ENCODE peak calls at places on chromosomes 5 and 9, in five cellular contexts. U is endothelial cell of umbilical vein; B is CD4-positive, alpha-beta T cell; G is A549; L is adrenal gland. N is an unnamed sample.

GRCh38 chr5:115267617-115268016 is 4.9 kb upstream of the PGGT1B start:
- DNase-seq in B (no peak), L (no peak), U (no peak), G (no peak), N (no peak)

GRCh38 chr5:150636391-150637244 is 3.8 kb upstream of the SYNPO start:
- DNase-seq in B (no peak), U (peak; percentile 84), L (peak; percentile 90), G (peak; percentile 70), N (no peak)

GRCh38 chr5:174919351-174919750 is 195.0 kb downstream of the MSX2 start:
- DNase-seq in U (no peak), B (no peak), L (no peak), G (no peak), N (no peak)

GRCh38 chr9:96064838-96065481 is 189.5 kb downstream of the ERCC6L2 start:
- DNase-seq in G (no peak), U (peak; percentile 23), B (no peak), L (no peak), N (no peak)

GRCh38 chr9:113708821-113709713 is 167.0 kb upstream of the ZNF618 start:
- DNase-seq in L (no peak), G (no peak), B (no peak), U (no peak), N (no peak)

GRCh38 chr5:158272409-158272808 is 413.5 kb upstream of the CLINT1 start:
- DNase-seq in L (no peak), B (no peak), G (no peak), U (no peak), N (no peak)

GRCh38 chr5:57042524-57042931 is 90.6 kb upstream of the MIER3 start:
- DNase-seq in L (no peak), G (no peak), B (no peak), U (no peak), N (no peak)

GRCh38 chr9:127942152-127943010 is 4.7 kb upstream of the DPM2 start:
- DNase-seq in G (peak; percentile 76), B (no peak), U (peak; percentile 58), L (no peak), N (peak; percentile 69)

GRCh38 chr5:153661897-153662296 is 171.4 kb downstream of the GRIA1 start:
- DNase-seq in B (no peak), L (no peak), U (no peak), G (no peak), N (no peak)

GRCh38 chr5:161850491-161850890 is 2.6 kb downstream of the GABRA1 start:
- DNase-seq in U (no peak), L (no peak), B (no peak), G (no peak), N (no peak)

GRCh38 chr9:15374310-15374709 is 48.4 kb upstream of the SNAPC3 start:
- DNase-seq in G (no peak), L (no peak), U (no peak), B (no peak), N (no peak)

GRCh38 chr5:151448038-151448985 is 909 bp downstream of the SLC36A1 start:
- DNase-seq in B (peak; percentile 8), U (peak; percentile 44), L (no peak), G (peak; percentile 13), N (no peak)

GRCh38 chr5:164972973-164973372 is 1467.6 kb downstream of the MAT2B start:
- DNase-seq in G (no peak), U (no peak), L (no peak), B (no peak), N (no peak)

GRCh38 chr9:89528131-89528530 is 30.2 kb upstream of the SEMA4D start:
- DNase-seq in U (no peak), L (no peak), B (no peak), G (no peak), N (no peak)

GRCh38 chr9:10000669-10001068 is 612.1 kb downstream of the PTPRD start:
- DNase-seq in L (no peak), B (no peak), U (no peak), G (no peak), N (no peak)

GRCh38 chr5:149011731-149012130 is 51.1 kb downstream of the SH3TC2 start:
- DNase-seq in L (no peak), G (no peak), B (no peak), U (no peak), N (no peak)

DNA sequence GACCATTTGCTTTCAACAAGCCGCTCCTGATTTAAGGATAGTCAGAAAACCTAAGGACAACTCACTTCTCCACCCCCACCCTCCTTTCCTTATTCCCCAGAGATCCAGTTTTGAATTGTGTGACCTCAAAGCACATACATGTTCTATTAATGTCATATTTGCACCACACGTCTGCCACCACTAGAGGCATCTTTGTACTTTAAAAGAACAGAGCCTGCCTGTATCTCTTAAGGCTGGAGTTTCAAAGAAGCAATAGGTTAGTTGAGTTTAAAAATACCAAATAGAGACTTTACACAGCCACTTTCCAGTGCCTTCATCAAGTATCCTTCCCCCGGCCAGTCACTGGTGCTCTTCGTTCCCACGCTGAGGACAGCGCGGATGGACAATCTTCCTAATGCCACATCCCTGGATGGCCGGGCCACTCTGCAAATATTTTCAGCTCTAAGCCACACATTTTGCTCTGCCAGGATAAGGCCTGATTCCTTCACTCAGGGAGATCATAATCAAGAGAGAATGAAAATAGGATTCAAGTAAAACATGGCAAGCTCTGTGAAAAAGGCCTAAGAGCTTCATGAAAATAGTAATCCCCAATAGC is 146.3 kb downstream of the SNCAIP start:
- DNase-seq in L (no peak), B (no peak), G (peak; percentile 30), U (peak; percentile 9), N (no peak)
- TF ChIP-seq CTCF in L (peak; percentile 27), B (no peak), G (peak; percentile 38), U (peak; percentile 21), N (peak; percentile 33)

GRCh38 chr9:131856105-131856504 is 116.2 kb upstream of the RAPGEF1 start:
- DNase-seq in G (peak; percentile 45), L (no peak), U (no peak), B (no peak), N (no peak)
- TF ChIP-seq CTCF in G (peak; percentile 12), L (no peak), U (peak; percentile 20), B (no peak), N (no peak)

DNA sequence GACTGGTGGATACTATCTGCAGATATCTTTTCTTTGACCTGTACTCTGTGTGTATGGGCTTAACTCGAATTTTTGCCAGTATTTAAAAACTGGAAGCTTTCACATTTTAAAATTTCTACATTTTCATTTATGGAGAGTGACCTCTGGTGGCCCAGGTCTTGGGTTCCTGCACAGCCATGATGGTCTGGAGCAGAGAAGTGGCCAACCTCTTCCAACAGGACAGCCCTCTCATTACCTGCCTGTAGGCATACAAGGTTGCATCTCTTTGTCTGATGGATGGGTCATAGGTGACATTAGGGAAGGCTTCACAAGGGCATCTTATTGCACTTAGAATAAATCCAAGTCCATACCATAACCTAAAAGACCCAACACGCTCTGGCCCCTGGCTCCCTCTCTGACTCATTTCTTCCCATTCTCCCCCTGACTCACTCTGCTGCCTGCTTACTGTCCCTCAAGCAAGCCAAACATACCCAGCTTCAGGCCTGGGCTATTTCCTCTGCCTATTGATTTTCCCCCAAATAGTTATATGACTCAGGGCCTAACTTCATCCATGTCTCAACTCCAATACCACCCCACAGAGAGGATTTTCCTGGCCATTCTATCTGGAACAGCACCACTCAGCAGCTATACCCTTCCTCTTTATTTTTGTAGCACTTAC is 113.3 kb upstream of the SLC1A3 start:
- DNase-seq in L (no peak), B (no peak), U (peak; percentile 4), G (no peak), N (no peak)
- TF ChIP-seq CTCF in L (no peak), B (no peak), U (no peak), G (no peak), N (no peak)

DNA sequence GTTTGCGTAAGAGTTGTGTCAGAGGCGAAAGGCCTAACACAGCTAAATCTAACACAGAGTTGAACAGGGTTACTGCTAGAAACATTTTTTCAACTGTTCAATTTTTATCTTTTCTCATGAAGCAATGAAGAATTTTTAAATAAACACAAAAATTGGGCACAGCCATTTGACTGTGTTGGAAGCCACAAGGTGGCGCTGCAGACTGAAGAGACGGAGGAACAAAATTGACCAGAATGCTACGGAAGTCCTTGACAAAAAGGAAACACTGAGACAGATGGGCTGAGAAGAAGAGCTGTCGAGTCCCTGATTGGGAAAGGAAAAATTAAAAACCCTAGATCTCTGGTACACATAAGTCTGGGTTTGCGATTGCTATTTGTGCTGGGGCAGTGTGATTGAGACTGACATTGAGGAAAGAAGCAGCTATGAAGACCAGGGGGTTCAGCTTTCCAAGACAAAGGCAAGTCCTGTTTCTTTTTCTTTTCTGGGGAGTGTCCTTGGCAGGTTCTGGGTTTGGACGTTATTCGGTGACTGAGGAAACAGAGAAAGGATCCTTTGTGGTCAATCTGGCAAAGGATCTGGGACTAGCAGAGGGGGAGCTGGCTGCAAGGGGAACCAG is at the start of gene PCDHB9:
- DNase-seq in B (no peak), U (peak; percentile 3), G (peak; percentile 15), L (no peak), N (no peak)
- TF ChIP-seq CTCF in B (peak; percentile 21), U (peak; percentile 23), G (no peak), L (no peak), N (no peak)

DNA sequence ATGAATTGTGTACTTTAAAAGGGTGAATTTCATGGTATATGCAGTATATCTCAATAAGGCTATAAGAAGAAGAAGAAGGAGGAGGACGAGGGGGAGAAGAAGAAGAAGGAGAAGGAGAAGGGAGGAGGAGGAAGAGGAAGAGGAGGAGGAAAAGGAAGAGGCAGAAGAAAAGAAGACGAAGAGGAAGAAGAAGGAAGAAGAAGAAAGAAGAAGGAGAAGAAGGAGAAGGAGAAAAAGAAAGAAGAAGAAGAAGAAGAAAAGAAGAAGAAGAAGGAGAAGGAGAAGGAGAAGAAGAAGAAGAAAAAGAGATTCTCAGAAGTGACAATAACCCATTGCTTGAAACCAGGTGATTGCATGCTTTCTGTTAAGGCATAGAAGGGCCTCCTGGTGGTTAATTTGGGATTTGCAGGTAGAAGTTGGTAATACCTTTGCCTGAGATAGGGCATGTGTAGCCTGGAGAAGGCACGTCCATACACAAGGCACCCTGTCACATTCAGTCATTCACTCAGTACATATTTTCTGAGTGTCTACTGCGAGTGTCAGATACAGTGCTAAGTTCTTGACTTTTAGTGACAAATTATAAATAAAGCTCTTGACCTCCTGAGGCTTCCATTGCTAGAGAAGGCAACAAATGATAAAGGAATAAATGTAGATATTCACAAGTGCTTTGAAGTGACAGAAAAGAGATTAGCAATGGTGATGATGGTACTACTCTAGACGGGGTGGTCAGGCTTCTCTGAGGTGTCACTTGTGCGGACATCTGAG is 231.3 kb downstream of the NPR3 start:
- DNase-seq in G (peak; percentile 62), U (peak; percentile 26), B (no peak), L (no peak), N (no peak)
- TF ChIP-seq CTCF in G (peak; percentile 37), U (peak; percentile 40), B (no peak), L (peak; percentile 21), N (peak; percentile 53)

DNA sequence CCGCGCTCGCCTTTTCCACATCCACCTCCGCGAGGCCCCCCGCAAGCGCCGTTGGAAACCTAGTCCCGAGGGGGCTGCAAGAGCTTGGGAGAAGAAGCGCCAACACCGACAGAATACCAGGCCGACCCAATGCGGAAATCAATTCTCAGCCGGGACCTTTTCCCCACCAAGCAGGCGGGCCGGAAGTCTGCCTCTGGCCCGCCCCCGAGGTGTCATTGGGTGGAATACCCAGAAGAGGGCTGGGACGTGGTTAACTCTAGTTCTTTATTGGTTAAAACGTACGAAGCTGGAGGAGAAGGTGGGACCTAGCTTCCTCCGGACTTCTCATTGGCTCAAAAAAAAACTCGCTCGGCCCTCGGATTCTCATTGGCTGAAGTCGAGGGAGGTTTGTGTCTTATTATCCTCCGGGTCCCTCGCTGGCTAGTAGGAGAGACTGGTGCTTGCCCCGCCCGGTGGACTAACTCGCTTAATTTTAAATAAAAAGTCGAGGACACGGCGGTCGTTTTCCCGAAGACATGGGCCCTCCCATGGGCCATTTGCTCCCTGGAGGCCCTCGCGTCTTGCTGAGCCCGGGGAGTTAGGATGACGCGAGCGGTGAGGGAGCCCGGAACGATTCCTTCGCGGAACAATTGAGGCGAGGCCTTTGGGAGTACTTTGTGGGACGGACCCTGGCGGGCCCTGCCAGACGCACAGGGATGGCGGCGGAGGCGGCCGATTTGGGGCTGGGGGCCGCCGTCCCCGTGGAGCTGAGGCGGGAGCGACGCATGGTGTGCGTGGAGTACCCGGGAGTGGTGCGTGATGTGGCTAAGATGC is at the start of gene GTF3C5:
- DNase-seq in G (peak; percentile 99), B (peak; percentile 90), U (peak; percentile 99), L (peak; percentile 96), N (peak; percentile 93)
- TF ChIP-seq CTCF in G (no peak), B (no peak), U (no peak), L (no peak), N (no peak)